ENCODE peak calls at places on chromosomes 3 and 15, in seven cellular contexts. One of them, this sample, is unnamed.

GRCh38 chr3:169886671-169887070 is 16.9 kb upstream of the LRRC31 start:
- DNase-seq in substantia nigra: peak
- DNase-seq in suprapubic skin: no peak
- DNase-seq in GM06990: no peak
- DNase-seq in endodermal cell: peak
- DNase-seq in HT1080: no peak
- DNase-seq in nucleus accumbens: peak
- DNase-seq in this sample: peak

GRCh38 chr15:81809543-81809942 is 236.3 kb downstream of the MEX3B start:
- DNase-seq in HT1080: peak
- DNase-seq in endodermal cell: peak
- DNase-seq in suprapubic skin: no peak
- DNase-seq in GM06990: no peak
- DNase-seq in substantia nigra: no peak
- DNase-seq in nucleus accumbens: no peak
- DNase-seq in this sample: no peak

GRCh38 chr3:160226026-160226739 is 961 bp downstream of the C3orf80 start:
- DNase-seq in HT1080: no peak
- DNase-seq in nucleus accumbens: no peak
- DNase-seq in GM06990: peak
- DNase-seq in suprapubic skin: no peak
- DNase-seq in substantia nigra: no peak
- DNase-seq in endodermal cell: peak
- DNase-seq in this sample: no peak

GRCh38 chr3:27508421-27508820 is 24.2 kb upstream of the SLC4A7 start:
- DNase-seq in endodermal cell: no peak
- DNase-seq in suprapubic skin: no peak
- DNase-seq in GM06990: no peak
- DNase-seq in nucleus accumbens: no peak
- DNase-seq in HT1080: no peak
- DNase-seq in substantia nigra: no peak
- DNase-seq in this sample: no peak

GRCh38 chr3:5274116-5274515 is 86.6 kb downstream of the EDEM1 start:
- DNase-seq in nucleus accumbens: no peak
- DNase-seq in endodermal cell: no peak
- DNase-seq in GM06990: no peak
- DNase-seq in suprapubic skin: no peak
- DNase-seq in substantia nigra: no peak
- DNase-seq in HT1080: no peak
- DNase-seq in this sample: no peak

GRCh38 chr3:47399531-47400270 is 18.9 kb downstream of the PTPN23 start:
- DNase-seq in GM06990: no peak
- DNase-seq in nucleus accumbens: no peak
- DNase-seq in endodermal cell: no peak
- DNase-seq in HT1080: no peak
- DNase-seq in substantia nigra: no peak
- DNase-seq in suprapubic skin: no peak
- DNase-seq in this sample: peak

GRCh38 chr15:48177383-48177874 is 666 bp downstream of the MYEF2 start:
- DNase-seq in nucleus accumbens: no peak
- DNase-seq in substantia nigra: no peak
- DNase-seq in suprapubic skin: no peak
- DNase-seq in endodermal cell: no peak
- DNase-seq in HT1080: peak
- DNase-seq in GM06990: no peak
- DNase-seq in this sample: peak

GRCh38 chr15:48190932-48191573 is 412 bp upstream of the CTXN2 start:
- DNase-seq in suprapubic skin: no peak
- DNase-seq in substantia nigra: peak
- DNase-seq in GM06990: no peak
- DNase-seq in nucleus accumbens: peak
- DNase-seq in endodermal cell: peak
- DNase-seq in HT1080: peak
- DNase-seq in this sample: peak

GRCh38 chr3:192408721-192409151 is 318.6 kb downstream of the FGF12 start:
- DNase-seq in GM06990: no peak
- DNase-seq in substantia nigra: no peak
- DNase-seq in suprapubic skin: no peak
- DNase-seq in endodermal cell: peak
- DNase-seq in HT1080: no peak
- DNase-seq in nucleus accumbens: no peak
- DNase-seq in this sample: no peak

GRCh38 chr3:186589856-186590579 is 19.5 kb downstream of the DNAJB11 start:
- DNase-seq in HT1080: peak
- DNase-seq in substantia nigra: no peak
- DNase-seq in GM06990: no peak
- DNase-seq in endodermal cell: no peak
- DNase-seq in nucleus accumbens: no peak
- DNase-seq in suprapubic skin: no peak
- DNase-seq in this sample: no peak

GRCh38 chr15:89439764-89440163 is 56.6 kb downstream of the RHCG start:
- DNase-seq in substantia nigra: no peak
- DNase-seq in HT1080: no peak
- DNase-seq in suprapubic skin: no peak
- DNase-seq in nucleus accumbens: no peak
- DNase-seq in endodermal cell: no peak
- DNase-seq in GM06990: no peak
- DNase-seq in this sample: no peak

GRCh38 chr3:66033241-66034138 is 5.2 kb downstream of the MAGI1 start:
- DNase-seq in endodermal cell: peak
- DNase-seq in HT1080: no peak
- DNase-seq in substantia nigra: no peak
- DNase-seq in suprapubic skin: no peak
- DNase-seq in GM06990: peak
- DNase-seq in nucleus accumbens: no peak
- DNase-seq in this sample: no peak